ENCODE peak calls at places on chromosomes 4 and X, in four cellular contexts. X, Y, H and B are unnamed samples.

GRCh38 chrX:102042706-102043325 is 82.7 kb upstream of the TCEAL2 start:
- DNase-seq in X (no peak), Y (no peak), H (peak; percentile 82), B (no peak)

GRCh38 chrX:96979766-96980165 is 96.1 kb downstream of the RPA4 start:
- DNase-seq in X (no peak), Y (no peak), H (no peak), B (no peak)

GRCh38 chr4:74284074-74284473 is 24.2 kb upstream of the EPGN start:
- DNase-seq in X (no peak), Y (no peak), H (peak; percentile 95), B (no peak)

GRCh38 chr4:5717449-5718158 is 6.6 kb downstream of the EVC start:
- DNase-seq in X (no peak), Y (no peak), H (no peak), B (no peak)

GRCh38 chrX:1435241-1435900 is 17.3 kb downstream of the ASMTL start:
- DNase-seq in X (no peak), Y (no peak), H (no peak), B (no peak)

GRCh38 chr4:8473198-8473919 is 32.8 kb downstream of the TRMT44 start:
- DNase-seq in X (no peak), Y (no peak), H (no peak), B (no peak)

GRCh38 chrX:68698955-68699354 is 51.5 kb downstream of the STARD8 start:
- DNase-seq in X (no peak), Y (no peak), H (no peak), B (peak; percentile 18)

GRCh38 chr4:157045507-157046127 is 30.3 kb upstream of the GLRB start:
- DNase-seq in X (peak; percentile 75), Y (peak; percentile 41), H (peak; percentile 81), B (peak; percentile 61)

GRCh38 chr4:2079006-2079405 is 19.9 kb downstream of the NAT8L start:
- DNase-seq in X (no peak), Y (no peak), H (no peak), B (no peak)

GRCh38 chr4:1347410-1347864 is 429 bp downstream of the UVSSA start:
- DNase-seq in X (peak; percentile 76), Y (peak; percentile 64), H (peak; percentile 90), B (peak; percentile 60)

GRCh38 chrX:9845574-9845948 is 59.3 kb downstream of the SHROOM2 start:
- DNase-seq in X (no peak), Y (no peak), H (peak; percentile 49), B (no peak)

GRCh38 chrX:37684426-37684825 is 1.2 kb upstream of the XK start:
- DNase-seq in X (no peak), Y (no peak), H (peak; percentile 2), B (no peak)

GRCh38 chrX:119512145-119512800 is 44.0 kb downstream of the SLC25A5 start:
- DNase-seq in X (peak; percentile 80), Y (peak; percentile 82), H (peak; percentile 77), B (peak; percentile 85)

GRCh38 chr4:143513314-143514211 is at the start of gene SMARCA5:
- DNase-seq in X (peak; percentile 95), Y (peak; percentile 94), H (peak; percentile 99), B (peak; percentile 100)

GRCh38 chr4:149889976-149890375 is 74.3 kb upstream of the IQCM start:
- DNase-seq in X (no peak), Y (no peak), H (peak; percentile 33), B (no peak)

GRCh38 chrX:98371994-98372393 is 1488.3 kb downstream of the RPA4 start:
- DNase-seq in X (peak; percentile 8), Y (no peak), H (no peak), B (no peak)

GRCh38 chr4:94641702-94642560 is 115.8 kb upstream of the BMPR1B start:
- DNase-seq in X (no peak), Y (no peak), H (peak; percentile 81), B (no peak)

GRCh38 chr4:150518559-150518958 is 63.4 kb upstream of the MAB21L2 start:
- DNase-seq in X (no peak), Y (no peak), H (peak; percentile 19), B (peak; percentile 9)

GRCh38 chrX:104137496-104137895 is 19.3 kb downstream of the SLC25A53 start:
- DNase-seq in X (no peak), Y (no peak), H (peak; percentile 16), B (no peak)